ENCODE peak calls at places on chromosomes 11 and 22, in nine cellular contexts. P is stomach, B is AG04450, V is A549, Q is endodermal cell, H is LNCaP clone FGC, F is WTC11, R is neural crest cell, L is B cell. A is an unnamed sample.

GRCh38 chr22:41274856-41275255 is 11.1 kb downstream of the RANGAP1 start:
- DNase-seq in P (no peak), B (no peak), V (no peak), Q (no peak), H (no peak), F (no peak), R (no peak), L (no peak), A (no peak)

GRCh38 chr11:57597971-57598830 is 716 bp downstream of the SERPING1 start:
- DNase-seq in P (peak; percentile 50), B (no peak), V (no peak), Q (peak; percentile 94), H (no peak), F (peak; percentile 89), R (peak; percentile 81), L (no peak), A (peak; percentile 75)

GRCh38 chr11:206002-206384 is 1.2 kb downstream of the BET1L start:
- DNase-seq in P (peak; percentile 23), B (no peak), V (no peak), Q (no peak), H (no peak), F (no peak), R (no peak), L (no peak), A (no peak)

GRCh38 chr11:48074425-48075181 is 94.2 kb downstream of the PTPRJ start:
- DNase-seq in P (no peak), B (no peak), V (no peak), Q (no peak), H (no peak), F (no peak), R (no peak), L (peak; percentile 36), A (no peak)

GRCh38 chr11:61919841-61920631 is 2.7 kb upstream of the RAB3IL1 start:
- DNase-seq in P (no peak), B (no peak), V (peak; percentile 44), Q (peak; percentile 60), H (no peak), F (no peak), R (no peak), L (peak; percentile 27), A (peak; percentile 8)

GRCh38 chr22:20890975-20891374 is 26.2 kb upstream of the CRKL start:
- DNase-seq in P (no peak), B (no peak), V (no peak), Q (no peak), H (no peak), F (no peak), R (no peak), L (no peak), A (no peak)

GRCh38 chr22:46007003-46007847 is 30.3 kb upstream of the WNT7B start:
- DNase-seq in P (peak; percentile 69), B (no peak), V (peak; percentile 66), Q (no peak), H (no peak), F (no peak), R (no peak), L (peak; percentile 37), A (no peak)

GRCh38 chr11:102158151-102158734 is 48.0 kb downstream of the YAP1 start:
- DNase-seq in P (no peak), B (no peak), V (no peak), Q (no peak), H (peak; percentile 22), F (no peak), R (no peak), L (no peak), A (no peak)

GRCh38 chr22:35604671-35605457 is 12.3 kb downstream of the MB start:
- DNase-seq in P (no peak), B (no peak), V (no peak), Q (no peak), H (no peak), F (no peak), R (no peak), L (no peak), A (no peak)

GRCh38 chr11:44823920-44824704 is 97.3 kb downstream of the TSPAN18 start:
- DNase-seq in P (no peak), B (no peak), V (no peak), Q (peak; percentile 95), H (no peak), F (peak; percentile 67), R (peak; percentile 56), L (no peak), A (no peak)

GRCh38 chr22:29096736-29097669 is 24.2 kb downstream of the KREMEN1 start:
- DNase-seq in P (peak; percentile 64), B (no peak), V (no peak), Q (peak; percentile 51), H (no peak), F (peak; percentile 18), R (peak; percentile 15), L (no peak), A (peak; percentile 15)

GRCh38 chr22:31585161-31585859 is 76.7 kb downstream of the PISD start:
- DNase-seq in P (no peak), B (no peak), V (no peak), Q (no peak), H (no peak), F (no peak), R (no peak), L (no peak), A (no peak)

GRCh38 chr22:20146777-20147176 is 4.1 kb downstream of the CCDC188 start:
- DNase-seq in P (no peak), B (no peak), V (no peak), Q (no peak), H (no peak), F (no peak), R (no peak), L (no peak), A (no peak)

GRCh38 chr11:120209750-120210650 is 832 bp upstream of the OAF start:
- DNase-seq in P (no peak), B (no peak), V (no peak), Q (no peak), H (no peak), F (no peak), R (no peak), L (no peak), A (no peak)

GRCh38 chr11:65932558-65932919 is 12.7 kb upstream of the TSGA10IP start:
- DNase-seq in P (no peak), B (no peak), V (peak; percentile 47), Q (peak; percentile 72), H (no peak), F (peak; percentile 37), R (no peak), L (no peak), A (no peak)

GRCh38 chr11:128934351-128934750 is 8.3 kb downstream of the TP53AIP1 start:
- DNase-seq in P (no peak), B (no peak), V (no peak), Q (no peak), H (no peak), F (no peak), R (no peak), L (no peak), A (no peak)

DNA sequence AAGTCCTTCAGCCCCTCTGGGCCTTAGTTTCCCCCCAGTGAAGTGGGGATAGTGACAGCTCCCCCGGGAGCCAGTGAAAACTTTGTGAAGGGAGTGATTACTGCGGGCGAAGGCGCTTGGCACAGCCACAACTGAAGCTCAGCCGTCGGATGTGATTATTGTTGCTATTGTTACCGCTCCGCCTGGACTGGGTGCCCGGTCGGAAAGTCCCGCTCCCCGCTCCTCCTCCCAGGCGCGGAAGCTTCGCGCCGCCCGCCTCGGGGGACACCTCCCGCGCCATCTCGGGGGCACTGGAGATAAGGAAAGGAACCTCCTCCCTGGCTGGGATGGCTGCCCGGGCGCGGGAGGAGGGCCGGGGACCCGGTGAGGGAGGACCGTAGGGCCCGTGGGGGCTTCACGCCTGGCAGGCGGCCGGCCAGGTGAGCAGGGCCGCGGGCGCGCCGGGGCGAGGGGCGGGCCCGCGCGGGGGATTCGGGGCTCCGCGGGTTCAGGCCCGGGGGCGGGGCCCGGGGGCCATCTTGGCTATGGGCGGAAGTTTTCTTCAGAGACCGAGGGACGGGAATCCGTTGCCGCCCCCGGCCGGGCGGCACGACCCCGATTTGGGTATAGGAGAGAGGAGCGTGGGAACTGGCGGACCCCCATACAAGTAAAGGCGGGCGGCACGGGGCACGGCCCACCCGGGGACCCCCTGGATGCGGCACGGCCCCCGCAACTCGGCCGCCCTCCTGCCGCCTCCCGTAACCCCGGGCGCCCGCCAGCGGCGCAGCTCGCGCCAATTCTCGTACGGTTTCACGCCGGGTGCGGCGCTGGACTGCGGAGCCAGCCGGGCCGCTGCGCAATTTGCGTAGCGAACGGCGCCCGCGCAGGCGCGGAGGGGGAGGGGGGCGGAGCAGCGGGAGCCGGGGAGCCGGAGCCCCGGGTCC is at the start of gene GPR137:
- DNase-seq in P (peak; percentile 92), B (no peak), V (peak; percentile 75), Q (peak; percentile 92), H (no peak), F (peak; percentile 78), R (peak; percentile 95), L (peak; percentile 99), A (peak; percentile 84)
- TF ChIP-seq CTCF in P (no peak), B (no peak), V (no peak), Q (no peak), H (no peak), F (no peak), R (no peak), L (no peak), A (no peak)

GRCh38 chr11:73286240-73286810 is 14.2 kb downstream of the P2RY6 start:
- DNase-seq in P (no peak), B (no peak), V (no peak), Q (no peak), H (no peak), F (no peak), R (no peak), L (no peak), A (no peak)
- TF ChIP-seq CTCF in P (no peak), B (no peak), V (no peak), Q (peak; percentile 35), H (no peak), F (no peak), R (no peak), L (no peak), A (no peak)

GRCh38 chr22:23750744-23751440 is at the start of gene ZNF70:
- DNase-seq in P (peak; percentile 95), B (peak; percentile 30), V (peak; percentile 82), Q (peak; percentile 96), H (no peak), F (peak; percentile 91), R (peak; percentile 74), L (peak; percentile 96), A (peak; percentile 86)
- TF ChIP-seq CTCF in P (no peak), B (peak; percentile 26), V (peak; percentile 10), Q (peak; percentile 17), H (peak; percentile 25), F (no peak), R (peak; percentile 37), L (no peak), A (peak; percentile 50)

DNA sequence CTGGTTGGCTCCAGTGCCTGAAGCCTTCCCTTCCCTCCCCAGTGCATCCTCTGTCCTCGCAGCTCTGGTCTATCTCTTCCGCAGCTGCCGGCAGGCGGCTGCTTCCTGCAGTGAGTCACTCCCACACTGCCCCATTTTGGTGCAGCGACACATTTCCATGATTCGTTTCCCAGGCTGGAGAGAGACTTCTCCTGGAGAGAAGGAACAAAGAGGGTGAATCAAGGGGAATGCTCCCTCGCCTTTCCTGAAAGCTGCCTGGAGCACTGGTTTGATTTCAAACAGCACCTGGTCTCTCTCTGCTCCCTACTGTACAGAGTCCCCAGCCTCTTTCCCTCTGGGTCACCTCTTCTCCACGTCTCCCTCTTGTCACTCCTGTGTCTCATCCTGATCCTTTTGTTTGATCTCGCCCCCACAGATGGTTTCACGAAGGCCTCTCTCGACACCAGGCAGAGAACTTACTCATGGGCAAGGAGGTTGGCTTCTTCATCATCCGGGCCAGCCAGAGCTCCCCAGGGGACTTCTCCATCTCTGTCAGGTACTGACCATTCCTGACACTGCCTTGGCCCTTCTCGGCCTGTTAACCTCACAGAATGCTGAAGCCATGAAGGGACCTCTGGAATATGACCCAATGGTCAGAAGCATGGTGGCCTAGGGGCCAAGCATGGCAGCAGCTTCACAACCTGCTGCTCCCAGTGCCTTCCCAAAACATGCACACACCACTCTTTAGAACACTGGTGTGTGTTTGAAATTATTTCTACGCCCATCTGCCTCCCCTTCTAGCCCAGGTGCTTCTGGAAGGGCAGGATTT is at the start of gene TMA7B:
- DNase-seq in P (peak; percentile 27), B (peak; percentile 21), V (peak; percentile 13), Q (peak; percentile 85), H (no peak), F (peak; percentile 31), R (no peak), L (no peak), A (no peak)
- TF ChIP-seq CTCF in P (no peak), B (peak; percentile 54), V (no peak), Q (peak; percentile 69), H (no peak), F (no peak), R (peak; percentile 43), L (no peak), A (no peak)